ENCODE peak calls at places on chromosomes 3 and 15, in four cellular contexts. One of them, this sample, is unnamed.

GRCh38 chr3:14647976-14648955 is 3.3 kb upstream of the CCDC174 start:
- DNase-seq in K562: no peak
- DNase-seq in H1: no peak
- DNase-seq in A549: peak; percentile 18
- DNase-seq in this sample: no peak

GRCh38 chr3:187368251-187368733 is at the start of gene RTP4:
- DNase-seq in K562: no peak
- DNase-seq in H1: no peak
- DNase-seq in A549: no peak
- DNase-seq in this sample: peak; percentile 37

GRCh38 chr15:82894971-82895520 is 57.5 kb downstream of the HOMER2 start:
- DNase-seq in K562: no peak
- DNase-seq in H1: peak; percentile 43
- DNase-seq in A549: no peak
- DNase-seq in this sample: no peak

GRCh38 chr3:15755780-15756179 is 42.0 kb downstream of the ANKRD28 start:
- DNase-seq in K562: no peak
- DNase-seq in H1: no peak
- DNase-seq in A549: no peak
- DNase-seq in this sample: no peak

GRCh38 chr15:90859234-90860131 is 8.9 kb upstream of the FURIN start:
- DNase-seq in K562: no peak
- DNase-seq in H1: no peak
- DNase-seq in A549: no peak
- DNase-seq in this sample: peak; percentile 71

GRCh38 chr3:149752788-149753136 is 473 bp upstream of the COMMD2 start:
- DNase-seq in K562: no peak
- DNase-seq in H1: no peak
- DNase-seq in A549: no peak
- DNase-seq in this sample: no peak

GRCh38 chr3:25019506-25019905 is 408.6 kb upstream of the RARB start:
- DNase-seq in K562: no peak
- DNase-seq in H1: no peak
- DNase-seq in A549: no peak
- DNase-seq in this sample: no peak

GRCh38 chr15:47997712-47998111 is 123.1 kb upstream of the SLC24A5 start:
- DNase-seq in K562: no peak
- DNase-seq in H1: no peak
- DNase-seq in A549: no peak
- DNase-seq in this sample: no peak

GRCh38 chr3:160720123-160720746 is 35.8 kb upstream of the PPM1L start:
- DNase-seq in K562: no peak
- DNase-seq in H1: no peak
- DNase-seq in A549: no peak
- DNase-seq in this sample: no peak

GRCh38 chr15:65578904-65579728 is 31.8 kb downstream of the INTS14 start:
- DNase-seq in K562: no peak
- DNase-seq in H1: no peak
- DNase-seq in A549: no peak
- DNase-seq in this sample: no peak

GRCh38 chr15:76168237-76168984 is 108.6 kb downstream of the TMEM266 start:
- DNase-seq in K562: peak; percentile 24
- DNase-seq in H1: no peak
- DNase-seq in A549: no peak
- DNase-seq in this sample: no peak

GRCh38 chr15:47326934-47327333 is 390.4 kb upstream of the SEMA6D start:
- DNase-seq in K562: no peak
- DNase-seq in H1: no peak
- DNase-seq in A549: no peak
- DNase-seq in this sample: no peak

GRCh38 chr3:112931737-112932521 is 43.0 kb downstream of the CD200R1 start:
- DNase-seq in K562: no peak
- DNase-seq in H1: no peak
- DNase-seq in A549: no peak
- DNase-seq in this sample: no peak

GRCh38 chr15:91941871-91942270 is 88.4 kb downstream of the SLCO3A1 start:
- DNase-seq in K562: no peak
- DNase-seq in H1: no peak
- DNase-seq in A549: no peak
- DNase-seq in this sample: no peak

GRCh38 chr3:193783166-193783896 is 190.3 kb downstream of the OPA1 start:
- DNase-seq in K562: no peak
- DNase-seq in H1: no peak
- DNase-seq in A549: no peak
- DNase-seq in this sample: no peak

GRCh38 chr3:126081618-126082333 is 2.1 kb downstream of the SLC41A3 start:
- DNase-seq in K562: peak; percentile 25
- DNase-seq in H1: no peak
- DNase-seq in A549: peak; percentile 56
- DNase-seq in this sample: peak; percentile 29

GRCh38 chr15:31303434-31304073 is 23.1 kb upstream of the KLF13 start:
- DNase-seq in K562: peak; percentile 72
- DNase-seq in H1: peak; percentile 59
- DNase-seq in A549: no peak
- DNase-seq in this sample: no peak

GRCh38 chr3:125990253-125990970 is 21.4 kb downstream of the ROPN1B start:
- DNase-seq in K562: peak; percentile 50
- DNase-seq in H1: peak; percentile 82
- DNase-seq in A549: peak; percentile 91
- DNase-seq in this sample: peak; percentile 61

GRCh38 chr15:82371649-82372048 is 22.4 kb upstream of the GOLGA6L10 start:
- DNase-seq in K562: no peak
- DNase-seq in H1: no peak
- DNase-seq in A549: no peak
- DNase-seq in this sample: no peak

GRCh38 chr3:14898929-14899328 is 48.5 kb upstream of the NR2C2 start:
- DNase-seq in K562: no peak
- DNase-seq in H1: no peak
- DNase-seq in A549: no peak
- DNase-seq in this sample: no peak

DNA sequence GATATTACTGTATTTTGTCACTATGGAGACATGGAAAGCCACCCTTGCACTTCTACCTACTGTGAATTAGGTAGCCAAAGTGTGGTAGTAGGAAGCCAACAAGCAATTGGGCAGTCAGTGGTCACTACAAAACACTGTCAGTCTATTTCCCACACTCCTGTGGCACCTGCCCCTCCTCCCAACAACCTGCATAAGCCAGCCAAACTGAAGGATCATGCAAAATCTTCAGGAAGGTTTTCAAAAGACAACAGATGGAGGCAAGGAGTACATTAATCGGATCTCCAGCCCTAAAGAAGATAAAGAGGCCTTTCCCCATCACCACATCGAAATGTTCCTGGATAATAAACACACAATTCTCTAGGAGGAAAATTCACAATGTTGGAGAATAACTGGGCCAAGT is 11.9 kb downstream of the POMGNT2 start:
- DNase-seq in K562: no peak
- DNase-seq in H1: no peak
- DNase-seq in A549: no peak
- DNase-seq in this sample: no peak
- TF ChIP-seq PHF8 in K562: no peak
- TF ChIP-seq PHF8 in H1: no peak
- TF ChIP-seq PHF8 in A549: no peak
- TF ChIP-seq PHF8 in this sample: no peak

GRCh38 chr15:37823601-37824275 is 110.7 kb upstream of the TMCO5A start:
- DNase-seq in K562: no peak
- DNase-seq in H1: no peak
- DNase-seq in A549: no peak
- DNase-seq in this sample: no peak

GRCh38 chr15:37819191-37819590 is 115.2 kb upstream of the TMCO5A start:
- DNase-seq in K562: no peak
- DNase-seq in H1: no peak
- DNase-seq in A549: no peak
- DNase-seq in this sample: no peak

GRCh38 chr15:37820380-37821128 is 113.9 kb upstream of the TMCO5A start:
- DNase-seq in K562: no peak
- DNase-seq in H1: no peak
- DNase-seq in A549: no peak
- DNase-seq in this sample: no peak

GRCh38 chr15:37824717-37825382 is 109.6 kb upstream of the TMCO5A start:
- DNase-seq in K562: peak; percentile 7
- DNase-seq in H1: no peak
- DNase-seq in A549: peak; percentile 60
- DNase-seq in this sample: peak; percentile 2
- TF ChIP-seq PHF8 in K562: no peak
- TF ChIP-seq PHF8 in H1: no peak
- TF ChIP-seq PHF8 in A549: no peak
- TF ChIP-seq PHF8 in this sample: no peak

GRCh38 chr3:128317101-128317697 is 149.5 kb downstream of the DNAJB8 start:
- DNase-seq in K562: no peak
- DNase-seq in H1: peak; percentile 22
- DNase-seq in A549: no peak
- DNase-seq in this sample: no peak
- TF ChIP-seq PHF8 in K562: no peak
- TF ChIP-seq PHF8 in H1: no peak
- TF ChIP-seq PHF8 in A549: no peak
- TF ChIP-seq PHF8 in this sample: no peak

GRCh38 chr3:55626284-55626675 is 139.2 kb upstream of the WNT5A start:
- DNase-seq in K562: no peak
- DNase-seq in H1: no peak
- DNase-seq in A549: no peak
- DNase-seq in this sample: no peak

GRCh38 chr3:55630921-55631299 is 143.8 kb upstream of the WNT5A start:
- DNase-seq in K562: no peak
- DNase-seq in H1: no peak
- DNase-seq in A549: no peak
- DNase-seq in this sample: no peak

GRCh38 chr3:55631766-55632331 is 144.7 kb upstream of the WNT5A start:
- DNase-seq in K562: no peak
- DNase-seq in H1: no peak
- DNase-seq in A549: no peak
- DNase-seq in this sample: no peak

GRCh38 chr3:55630280-55630920 is 143.3 kb upstream of the WNT5A start:
- DNase-seq in K562: no peak
- DNase-seq in H1: no peak
- DNase-seq in A549: no peak
- DNase-seq in this sample: no peak

GRCh38 chr3:55629432-55629831 is 142.3 kb upstream of the WNT5A start:
- DNase-seq in K562: no peak
- DNase-seq in H1: no peak
- DNase-seq in A549: no peak
- DNase-seq in this sample: no peak
- TF ChIP-seq PHF8 in K562: no peak
- TF ChIP-seq PHF8 in H1: no peak
- TF ChIP-seq PHF8 in A549: no peak
- TF ChIP-seq PHF8 in this sample: no peak

GRCh38 chr3:64651286-64651685 is 36.5 kb downstream of the ADAMTS9 start:
- DNase-seq in K562: no peak
- DNase-seq in H1: no peak
- DNase-seq in A549: no peak
- DNase-seq in this sample: no peak
- TF ChIP-seq PHF8 in K562: no peak
- TF ChIP-seq PHF8 in H1: no peak
- TF ChIP-seq PHF8 in A549: no peak
- TF ChIP-seq PHF8 in this sample: no peak

GRCh38 chr3:37601832-37602231 is 259.8 kb upstream of the CTDSPL start:
- DNase-seq in K562: no peak
- DNase-seq in H1: no peak
- DNase-seq in A549: no peak
- DNase-seq in this sample: no peak

GRCh38 chr3:37599779-37600178 is 261.9 kb upstream of the CTDSPL start:
- DNase-seq in K562: no peak
- DNase-seq in H1: no peak
- DNase-seq in A549: no peak
- DNase-seq in this sample: no peak

GRCh38 chr3:37594873-37595783 is 266.6 kb upstream of the CTDSPL start:
- DNase-seq in K562: no peak
- DNase-seq in H1: no peak
- DNase-seq in A549: no peak
- DNase-seq in this sample: peak; percentile 12

GRCh38 chr3:37595784-37596180 is 265.9 kb upstream of the CTDSPL start:
- DNase-seq in K562: no peak
- DNase-seq in H1: no peak
- DNase-seq in A549: no peak
- DNase-seq in this sample: no peak

DNA sequence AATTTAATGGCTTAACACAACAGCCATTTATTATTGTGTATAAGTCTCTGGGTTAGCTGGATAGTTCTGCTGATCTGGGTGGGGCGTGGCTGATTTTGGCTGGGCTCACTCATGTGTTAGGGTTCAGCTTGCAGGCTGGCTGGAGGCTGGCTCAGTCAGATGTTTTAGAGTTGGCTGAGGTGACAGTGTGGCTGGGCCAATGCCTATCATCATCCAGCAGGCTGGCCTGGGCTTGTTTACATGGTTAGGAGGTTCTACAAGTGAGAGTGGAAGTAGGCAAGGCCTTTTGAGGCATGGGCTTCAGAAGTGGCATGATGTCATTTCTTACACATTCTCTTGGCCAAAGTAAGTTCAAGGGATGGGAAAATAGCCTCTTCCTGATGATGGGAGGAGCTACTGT is 262.5 kb upstream of the CTDSPL start:
- DNase-seq in K562: no peak
- DNase-seq in H1: no peak
- DNase-seq in A549: no peak
- DNase-seq in this sample: no peak
- TF ChIP-seq PHF8 in K562: no peak
- TF ChIP-seq PHF8 in H1: no peak
- TF ChIP-seq PHF8 in A549: no peak
- TF ChIP-seq PHF8 in this sample: no peak

DNA sequence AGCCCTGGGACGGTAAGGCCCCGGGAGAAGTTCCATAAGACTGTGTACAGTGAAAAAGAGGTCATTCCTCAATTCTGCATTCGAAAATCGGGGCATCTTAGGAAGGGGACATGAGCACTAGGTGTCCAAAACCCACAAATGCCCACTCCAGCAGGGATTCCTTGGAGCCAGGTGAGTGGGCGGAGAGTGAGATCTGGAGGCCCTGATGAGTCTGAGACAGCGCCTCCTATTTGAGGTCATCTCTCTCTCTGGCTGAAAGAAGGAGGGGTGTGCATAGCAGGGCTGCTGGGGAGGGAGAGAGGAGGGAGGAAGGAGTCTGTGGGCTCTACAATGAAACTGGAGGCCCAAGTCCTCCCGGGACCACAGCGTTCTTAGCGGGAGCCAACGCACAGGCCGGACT is 38.1 kb upstream of the LACTB start:
- DNase-seq in K562: peak; percentile 33
- DNase-seq in H1: no peak
- DNase-seq in A549: no peak
- DNase-seq in this sample: no peak
- TF ChIP-seq PHF8 in K562: no peak
- TF ChIP-seq PHF8 in H1: no peak
- TF ChIP-seq PHF8 in A549: no peak
- TF ChIP-seq PHF8 in this sample: no peak